ENCODE peak calls at places on chromosomes 6 and 20, in nine cellular contexts. M is CD4-positive, alpha-beta memory T cell; P is H9; T is psoas muscle; N is CD4-positive, alpha-beta T cell; I is adipocyte; H is tibial nerve; B is IMR-90; K is GM23248. A is an unnamed sample. For H3K27me3, the result is how much of the 10 kb centered on the place peaks cover.

GRCh38 chr6:101666256-101666655 is 272.7 kb downstream of the GRIK2 start:
- DNase-seq in M (no peak), P (no peak), T (no peak), N (no peak), I (peak), H (no peak), B (peak), K (peak), A (peak)

GRCh38 chr6:131532476-131533108 is 40.4 kb upstream of the ARG1 start:
- DNase-seq in M (no peak), P (no peak), T (no peak), N (no peak), I (no peak), H (no peak), B (peak), K (peak), A (peak)

GRCh38 chr20:43387737-43388136 is 70.0 kb upstream of the SRSF6 start:
- DNase-seq in M (no peak), P (no peak), T (no peak), N (no peak), I (no peak), H (no peak), B (no peak), K (peak), A (no peak)

GRCh38 chr6:136180729-136181128 is 69.4 kb downstream of the MTFR2 start:
- DNase-seq in M (no peak), P (no peak), T (no peak), N (no peak), I (no peak), H (no peak), B (no peak), K (no peak), A (no peak)

GRCh38 chr6:163314791-163315404 is 99.6 kb upstream of the QKI start:
- DNase-seq in M (no peak), P (no peak), T (no peak), N (no peak), I (no peak), H (no peak), B (no peak), K (no peak), A (no peak)

GRCh38 chr20:33337119-33337518 is 54.1 kb downstream of the BPIFB1 start:
- DNase-seq in M (no peak), P (no peak), T (no peak), N (no peak), I (no peak), H (no peak), B (no peak), K (no peak), A (no peak)

GRCh38 chr20:39190666-39191570 is 228.8 kb downstream of the DHX35 start:
- DNase-seq in M (no peak), P (no peak), T (no peak), N (no peak), I (no peak), H (no peak), B (peak), K (peak), A (peak)

GRCh38 chr20:58511861-58512260 is 3.3 kb downstream of the APCDD1L start:
- DNase-seq in M (no peak), P (peak), T (no peak), N (no peak), I (peak), H (no peak), B (no peak), K (peak), A (no peak)

GRCh38 chr20:51034461-51034860 is 11.6 kb upstream of the KCNG1 start:
- DNase-seq in M (no peak), P (no peak), T (no peak), N (no peak), I (no peak), H (no peak), B (no peak), K (peak), A (no peak)

GRCh38 chr6:52894278-52894677 is 15.2 kb downstream of the GSTA3 start:
- DNase-seq in M (no peak), P (no peak), T (no peak), N (no peak), I (no peak), H (no peak), B (no peak), K (no peak), A (no peak)

GRCh38 chr6:131250121-131250520 is 114.9 kb downstream of the AKAP7 start:
- DNase-seq in M (no peak), P (peak), T (peak), N (no peak), I (peak), H (peak), B (peak), K (peak), A (peak)

GRCh38 chr6:15243994-15244604 is 1.8 kb upstream of the JARID2 start:
- DNase-seq in M (no peak), P (peak), T (peak), N (no peak), I (no peak), H (no peak), B (no peak), K (no peak), A (peak)

GRCh38 chr6:84428300-84428907 is 201.0 kb upstream of the CEP162 start:
- DNase-seq in M (no peak), P (peak), T (peak), N (no peak), I (peak), H (peak), B (peak), K (peak), A (peak)

GRCh38 chr20:31739550-31739863 is 417 bp downstream of the TPX2 start:
- DNase-seq in M (no peak), P (no peak), T (no peak), N (no peak), I (no peak), H (no peak), B (no peak), K (peak), A (no peak)

GRCh38 chr20:2236266-2236665 is 59.5 kb upstream of the TGM3 start:
- DNase-seq in M (no peak), P (no peak), T (no peak), N (no peak), I (no peak), H (no peak), B (peak), K (no peak), A (peak)

GRCh38 chr6:106527979-106528378 is 101.3 kb downstream of the RTN4IP1 start:
- DNase-seq in M (no peak), P (no peak), T (no peak), N (no peak), I (peak), H (no peak), B (peak), K (peak), A (peak)

GRCh38 chr20:21353236-21353635 is 44.1 kb downstream of the NKX2-4 start:
- DNase-seq in M (no peak), P (no peak), T (no peak), N (no peak), I (peak), H (no peak), B (peak), K (peak), A (peak)

GRCh38 chr6:30238178-30238795 is 25.1 kb upstream of the TRIM26 start:
- DNase-seq in M (peak), P (peak), T (no peak), N (no peak), I (peak), H (no peak), B (peak), K (peak), A (no peak)

GRCh38 chr6:5173862-5174643 is 86.7 kb downstream of the LYRM4 start:
- DNase-seq in M (peak), P (no peak), T (no peak), N (peak), I (no peak), H (no peak), B (peak), K (no peak), A (no peak)

GRCh38 chr6:31086788-31087440 is 25.5 kb downstream of the C6orf15 start:
- DNase-seq in M (no peak), P (no peak), T (no peak), N (no peak), I (peak), H (no peak), B (peak), K (peak), A (no peak)

GRCh38 chr20:50724851-50725721 is 6.3 kb upstream of the PARD6B start:
- DNase-seq in M (no peak), P (peak), T (peak), N (no peak), I (peak), H (peak), B (peak), K (peak), A (peak)

GRCh38 chr6:6760054-6760453 is 171.5 kb downstream of the LY86 start:
- DNase-seq in M (no peak), P (no peak), T (no peak), N (no peak), I (no peak), H (no peak), B (no peak), K (no peak), A (no peak)

GRCh38 chr6:63799813-63800212 is 164.2 kb downstream of the PHF3 start:
- DNase-seq in M (no peak), P (no peak), T (no peak), N (no peak), I (no peak), H (no peak), B (no peak), K (no peak), A (no peak)

GRCh38 chr6:38346291-38347079 is 293.2 kb downstream of the BTBD9 start:
- DNase-seq in M (no peak), P (no peak), T (no peak), N (no peak), I (peak), H (no peak), B (peak), K (peak), A (peak)

GRCh38 chr20:59498291-59498690 is 106.0 kb upstream of the PHACTR3 start:
- DNase-seq in M (no peak), P (no peak), T (no peak), N (no peak), I (no peak), H (no peak), B (no peak), K (no peak), A (no peak)

GRCh38 chr6:164013480-164014208 is 599.1 kb downstream of the QKI start:
- DNase-seq in M (no peak), P (no peak), T (no peak), N (no peak), I (no peak), H (no peak), B (no peak), K (no peak), A (peak)

GRCh38 chr20:54648421-54649142 is 173.2 kb downstream of the DOK5 start:
- DNase-seq in M (no peak), P (no peak), T (no peak), N (no peak), I (no peak), H (no peak), B (no peak), K (no peak), A (no peak)

GRCh38 chr6:5712349-5713215 is 294.1 kb downstream of the NRN1 start:
- DNase-seq in M (no peak), P (no peak), T (no peak), N (no peak), I (no peak), H (no peak), B (no peak), K (no peak), A (no peak)

GRCh38 chr6:89830385-89830809 is 717 bp downstream of the CASP8AP2 start:
- DNase-seq in M (no peak), P (no peak), T (no peak), N (no peak), I (no peak), H (no peak), B (no peak), K (peak), A (no peak)

GRCh38 chr20:44736170-44737021 is 9.3 kb upstream of the KCNK15 start:
- DNase-seq in M (peak), P (peak), T (peak), N (no peak), I (peak), H (no peak), B (peak), K (peak), A (no peak)

GRCh38 chr20:542777-543368 is 717 bp downstream of the CSNK2A1 start:
- DNase-seq in M (no peak), P (no peak), T (peak), N (no peak), I (peak), H (no peak), B (no peak), K (peak), A (no peak)

GRCh38 chr20:33488201-33488600 is 1.7 kb upstream of the CBFA2T2 start:
- DNase-seq in M (no peak), P (no peak), T (no peak), N (no peak), I (no peak), H (no peak), B (no peak), K (no peak), A (no peak)

GRCh38 chr6:157468054-157468453 is 87.1 kb downstream of the ZDHHC14 start:
- DNase-seq in M (no peak), P (no peak), T (no peak), N (no peak), I (no peak), H (no peak), B (no peak), K (no peak), A (no peak)

GRCh38 chr20:57680131-57680716 is 29.6 kb downstream of the PMEPA1 start:
- DNase-seq in M (no peak), P (no peak), T (no peak), N (no peak), I (no peak), H (no peak), B (no peak), K (no peak), A (no peak)

GRCh38 chr6:75206338-75207210 is 721 bp upstream of the COL12A1 start:
- DNase-seq in M (no peak), P (no peak), T (no peak), N (no peak), I (peak), H (no peak), B (no peak), K (peak), A (no peak)

GRCh38 chr6:111456208-111456607 is 26.8 kb downstream of the REV3L start:
- DNase-seq in M (no peak), P (no peak), T (no peak), N (no peak), I (peak), H (no peak), B (peak), K (peak), A (no peak)

GRCh38 chr6:27956941-27957340 is at the start of gene OR2B6:
- DNase-seq in M (no peak), P (no peak), T (no peak), N (no peak), I (no peak), H (no peak), B (no peak), K (no peak), A (no peak)

GRCh38 chr20:10602141-10602660 is 71.6 kb downstream of the JAG1 start:
- DNase-seq in M (no peak), P (no peak), T (no peak), N (no peak), I (no peak), H (no peak), B (no peak), K (no peak), A (no peak)

DNA sequence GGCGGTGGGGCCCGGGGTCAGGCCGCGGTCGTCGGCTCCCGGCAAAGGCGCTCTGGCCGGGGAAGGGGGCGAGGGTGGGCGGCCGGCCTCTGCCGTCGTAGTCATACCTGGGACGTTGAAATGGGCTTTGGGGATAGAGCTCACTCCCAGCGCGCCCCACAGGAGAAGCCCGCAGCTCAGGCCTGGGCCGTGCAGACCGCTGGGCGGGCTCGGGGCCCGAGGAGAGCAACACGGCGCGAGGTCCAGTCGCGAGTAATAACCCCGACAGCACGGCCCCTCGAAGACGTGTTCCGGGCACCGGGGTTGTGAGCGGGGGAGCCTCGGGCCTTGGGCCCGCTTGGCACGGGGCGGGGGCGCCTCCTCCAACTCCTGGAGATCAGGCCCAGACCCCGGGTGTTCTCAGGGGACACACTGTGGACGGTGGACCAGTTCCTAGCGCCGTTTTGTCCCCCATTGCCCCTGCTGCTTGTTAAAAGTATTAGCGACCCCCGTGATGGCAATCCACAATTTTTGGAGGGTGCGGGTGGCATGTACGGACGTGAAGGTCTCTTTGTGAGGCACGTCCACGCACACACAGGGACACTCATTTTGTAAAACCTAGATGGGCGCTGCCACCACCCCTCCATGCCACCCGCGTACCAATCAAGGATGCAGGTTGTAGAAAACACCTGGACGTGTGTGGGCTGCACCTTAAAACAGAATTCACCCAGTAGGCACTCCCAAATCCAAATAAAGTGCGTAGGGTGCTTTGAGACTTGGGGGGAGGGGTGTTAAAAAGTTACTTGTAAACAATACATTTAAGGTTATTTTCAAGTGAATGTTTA is 11.0 kb downstream of the FOXC1 start:
- DNase-seq in M (no peak), P (no peak), T (peak), N (no peak), I (no peak), H (no peak), B (no peak), K (no peak), A (no peak)
- H3K27me3 ChIP-seq in M (under half), P (half or more), T (under half), N (half or more), I (under half), H (under half), B (under half), K (under half), A (under half)

GRCh38 chr6:138648127-138648526 is 125.4 kb upstream of the CCDC28A start:
- DNase-seq in M (no peak), P (no peak), T (no peak), N (no peak), I (no peak), H (no peak), B (no peak), K (no peak), A (no peak)
- H3K27me3 ChIP-seq in M (under half), P (under half), T (under half), N (under half), I (under half), H (under half), B (under half), K (under half), A (under half)

DNA sequence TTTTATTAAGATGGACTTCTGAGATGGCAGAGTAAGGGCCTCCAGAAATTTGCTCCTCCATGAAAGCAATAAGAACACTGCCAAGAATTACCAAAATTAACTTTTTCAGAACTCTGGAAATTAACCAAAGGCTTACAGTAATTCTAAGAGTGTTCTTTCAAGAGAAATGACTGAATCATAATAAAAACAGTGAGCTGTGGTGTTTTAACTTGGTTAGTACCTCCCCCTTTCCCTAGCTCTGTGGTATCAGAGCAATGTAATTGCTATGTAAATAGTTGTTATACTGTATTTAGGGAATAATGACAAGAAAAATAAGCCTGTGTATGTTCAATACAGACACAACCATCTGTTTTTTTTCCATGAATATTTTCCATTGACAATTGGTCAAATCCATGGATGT is 19.0 kb downstream of the HECA start:
- DNase-seq in M (no peak), P (no peak), T (no peak), N (no peak), I (peak), H (no peak), B (peak), K (peak), A (no peak)
- H3K27me3 ChIP-seq in M (under half), P (under half), T (under half), N (under half), I (under half), H (under half), B (under half), K (under half), A (under half)

GRCh38 chr6:54076159-54076789 is 35.0 kb upstream of the MLIP start:
- DNase-seq in M (no peak), P (no peak), T (no peak), N (no peak), I (no peak), H (no peak), B (no peak), K (no peak), A (no peak)
- H3K27me3 ChIP-seq in M (under half), P (under half), T (under half), N (under half), I (under half), H (under half), B (under half), K (under half), A (under half)

GRCh38 chr6:1848752-1849151 is 239.0 kb downstream of the FOXC1 start:
- DNase-seq in M (no peak), P (no peak), T (no peak), N (no peak), I (no peak), H (no peak), B (no peak), K (no peak), A (no peak)
- H3K27me3 ChIP-seq in M (under half), P (under half), T (under half), N (under half), I (under half), H (under half), B (under half), K (under half), A (under half)

GRCh38 chr6:99592900-99593299 is 13.7 kb upstream of the PRDM13 start:
- DNase-seq in M (no peak), P (no peak), T (no peak), N (no peak), I (peak), H (no peak), B (no peak), K (peak), A (no peak)

GRCh38 chr6:99589290-99589672 is 17.4 kb upstream of the PRDM13 start:
- DNase-seq in M (no peak), P (peak), T (no peak), N (no peak), I (peak), H (no peak), B (no peak), K (peak), A (no peak)

GRCh38 chr6:99589907-99590493 is 16.6 kb upstream of the PRDM13 start:
- DNase-seq in M (no peak), P (no peak), T (no peak), N (no peak), I (no peak), H (no peak), B (no peak), K (no peak), A (no peak)

GRCh38 chr6:99590728-99591672 is 15.6 kb upstream of the PRDM13 start:
- DNase-seq in M (no peak), P (peak), T (peak), N (no peak), I (no peak), H (no peak), B (no peak), K (peak), A (no peak)

DNA sequence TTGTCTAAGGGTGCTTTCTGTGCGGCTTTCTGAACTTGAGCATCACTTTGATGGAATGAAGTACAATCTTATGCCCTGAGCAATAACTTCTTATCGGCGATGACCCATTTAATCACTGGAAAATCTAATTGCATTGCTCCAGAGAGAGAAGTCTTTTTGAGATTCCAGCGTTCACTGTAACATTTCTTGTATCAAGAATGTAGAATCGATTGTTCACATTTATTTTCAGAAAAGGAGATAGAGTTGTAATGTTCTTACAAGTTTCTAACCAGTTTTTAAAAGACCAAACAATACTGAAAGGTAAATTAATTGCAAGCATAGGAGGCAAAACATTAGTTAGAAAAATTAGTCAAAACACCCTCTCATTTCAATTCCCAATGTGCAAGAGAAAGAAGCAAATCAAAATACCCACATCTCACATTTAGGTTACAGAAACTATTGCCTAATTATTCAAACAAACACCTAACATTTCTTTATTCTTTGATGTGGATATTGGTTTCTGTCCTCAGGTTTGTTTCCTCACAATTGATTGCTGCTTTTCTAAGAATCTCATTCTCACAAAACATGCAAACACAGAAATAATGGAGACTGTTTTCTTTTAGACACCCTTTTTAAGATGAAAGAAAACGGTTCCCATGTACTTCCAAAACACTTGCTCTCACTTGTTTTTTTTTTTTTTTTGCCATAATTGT is 14.8 kb upstream of the PRDM13 start:
- DNase-seq in M (no peak), P (no peak), T (no peak), N (no peak), I (no peak), H (no peak), B (no peak), K (no peak), A (no peak)
- H3K27me3 ChIP-seq in M (under half), P (half or more), T (under half), N (half or more), I (half or more), H (under half), B (half or more), K (half or more), A (half or more)

GRCh38 chr20:40691566-40692239 is 2.7 kb upstream of the MAFB start:
- DNase-seq in M (no peak), P (no peak), T (no peak), N (no peak), I (no peak), H (no peak), B (no peak), K (no peak), A (no peak)
- H3K27me3 ChIP-seq in M (under half), P (half or more), T (under half), N (half or more), I (under half), H (under half), B (half or more), K (under half), A (half or more)

A was measured in foreskin keratinocyte.